ENCODE peak calls at places on chromosomes 3 and 15, in eight cellular contexts. K is heart right ventricle; Y is mesendoderm; W is left lung; C is IMR-90; O is AG04450; T is tibial nerve; L is effector memory CD4-positive, alpha-beta T cell. P is an unnamed sample.

GRCh38 chr3:39226106-39226741 is 33.8 kb upstream of the XIRP1 start:
- DNase-seq in O (no peak), Y (no peak), L (no peak), K (no peak), T (no peak), C (no peak), W (no peak), P (no peak)

GRCh38 chr3:133130168-133130567 is 92.0 kb downstream of the TMEM108 start:
- DNase-seq in L (no peak), K (no peak), T (no peak), O (no peak), W (no peak), Y (no peak), C (peak; percentile 48), P (no peak)

GRCh38 chr3:139578783-139579182 is 39.2 kb upstream of the RBP1 start:
- DNase-seq in O (no peak), K (no peak), C (no peak), Y (no peak), L (no peak), T (no peak), W (no peak), P (no peak)

GRCh38 chr3:41053220-41053619 is 146.1 kb upstream of the CTNNB1 start:
- DNase-seq in Y (no peak), K (no peak), O (no peak), C (no peak), L (no peak), W (no peak), T (no peak), P (no peak)

GRCh38 chr3:124246949-124247348 is 255.0 kb upstream of the ROPN1 start:
- DNase-seq in C (peak; percentile 25), K (no peak), Y (no peak), T (no peak), L (no peak), W (no peak), O (no peak), P (no peak)

GRCh38 chr15:45648521-45649200 is 13.8 kb downstream of the SQOR start:
- DNase-seq in T (no peak), C (peak; percentile 86), Y (no peak), L (no peak), W (no peak), K (no peak), O (no peak), P (no peak)

GRCh38 chr15:97521894-97522293 is 438.6 kb upstream of the ARRDC4 start:
- DNase-seq in K (peak; percentile 80), L (no peak), W (no peak), C (no peak), T (no peak), Y (no peak), O (no peak), P (no peak)

GRCh38 chr3:111128884-111129283 is 57.3 kb downstream of the NECTIN3 start:
- DNase-seq in W (no peak), O (no peak), L (no peak), K (no peak), T (no peak), Y (peak; percentile 82), C (peak; percentile 48), P (no peak)

GRCh38 chr15:47402829-47403228 is 314.5 kb upstream of the SEMA6D start:
- DNase-seq in K (no peak), L (no peak), C (no peak), Y (no peak), O (no peak), W (no peak), T (no peak), P (no peak)

GRCh38 chr3:133874344-133874743 is 21.3 kb downstream of the RAB6B start:
- DNase-seq in K (no peak), Y (no peak), C (peak; percentile 10), T (no peak), O (no peak), W (no peak), L (no peak), P (no peak)

GRCh38 chr3:18425641-18426403 is 683 bp upstream of the SATB1 start:
- DNase-seq in K (peak; percentile 51), T (no peak), L (peak; percentile 73), O (no peak), Y (peak; percentile 68), C (no peak), W (peak; percentile 92), P (peak; percentile 65)

GRCh38 chr3:18124501-18124900 is 300.6 kb downstream of the SATB1 start:
- DNase-seq in L (no peak), O (peak; percentile 4), K (no peak), T (no peak), W (no peak), C (peak; percentile 67), Y (no peak), P (no peak)

GRCh38 chr3:153295906-153296305 is 133.9 kb downstream of the RAP2B start:
- DNase-seq in C (peak; percentile 77), L (no peak), O (peak; percentile 43), W (no peak), K (no peak), Y (no peak), T (no peak), P (no peak)

GRCh38 chr3:149274220-149274619 is 52.6 kb upstream of the CP start:
- DNase-seq in K (no peak), L (no peak), O (no peak), W (no peak), T (no peak), C (no peak), Y (no peak), P (no peak)

DNA sequence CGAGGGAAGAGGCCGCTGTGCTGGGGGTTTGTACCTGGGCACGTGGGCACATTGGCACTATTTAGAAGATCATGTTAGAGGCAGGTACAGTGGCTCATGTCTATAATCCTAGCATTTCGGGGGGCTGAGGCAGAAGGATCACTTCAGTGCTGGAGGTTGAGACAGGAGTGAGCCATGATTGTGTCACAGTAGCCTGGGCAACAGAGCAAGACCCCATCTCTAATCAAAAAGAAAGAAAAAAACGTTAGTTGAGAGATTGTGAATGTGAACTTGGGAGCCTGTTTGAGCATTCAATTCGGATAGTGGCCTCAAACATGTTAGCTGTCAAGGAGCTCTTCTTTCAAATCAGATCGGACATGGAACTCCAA is 36.6 kb downstream of the IDH2 start:
- DNase-seq in O (no peak), L (no peak), K (no peak), T (no peak), W (no peak), C (no peak), Y (no peak), P (no peak)
- H3K27ac ChIP-seq in O (no peak overlapping the region), L (no peak overlapping the region), K (peak overlapping the region; percentile 27), T (no peak overlapping the region), W (peak overlapping the region; percentile 96), C (no peak overlapping the region), Y (no peak overlapping the region), P (peak overlapping the region; percentile 62)

GRCh38 chr3:51568978-51569377 is 30.5 kb downstream of the RAD54L2 start:
- DNase-seq in L (no peak), O (no peak), C (peak; percentile 14), K (no peak), W (no peak), T (no peak), Y (no peak), P (no peak)
- H3K4me3 ChIP-seq in L (no peak overlapping the region), O (no peak overlapping the region), C (no peak overlapping the region), K (no peak overlapping the region), W (no peak overlapping the region), T (no peak overlapping the region), Y (no peak overlapping the region), P (no peak overlapping the region)

GRCh38 chr3:196179380-196180308 is 31.6 kb downstream of the ZDHHC19 start:
- DNase-seq in Y (peak; percentile 52), T (no peak), O (peak; percentile 36), C (peak; percentile 77), K (no peak), L (peak; percentile 63), W (peak; percentile 80), P (peak; percentile 66)
- H3K27ac ChIP-seq in Y (no peak overlapping the region), T (no peak overlapping the region), O (peak overlapping the region; percentile 57), C (no peak overlapping the region), K (no peak overlapping the region), L (peak overlapping the region; percentile 78), W (peak overlapping the region; percentile 77), P (peak overlapping the region; percentile 76)

GRCh38 chr3:29759021-29759359 is 478.1 kb downstream of the RBMS3 start:
- DNase-seq in Y (no peak), L (no peak), W (no peak), K (peak; percentile 31), C (peak; percentile 80), T (no peak), O (peak; percentile 42), P (no peak)

GRCh38 chr3:29763115-29763514 is 482.2 kb downstream of the RBMS3 start:
- DNase-seq in L (no peak), O (no peak), W (no peak), C (no peak), Y (no peak), K (no peak), T (no peak), P (no peak)

GRCh38 chr3:29759443-29760033 is 478.7 kb downstream of the RBMS3 start:
- DNase-seq in W (no peak), C (peak; percentile 21), O (no peak), K (peak; percentile 9), L (no peak), Y (no peak), T (no peak), P (no peak)

GRCh38 chr3:29764603-29765254 is 483.9 kb downstream of the RBMS3 start:
- DNase-seq in T (no peak), L (no peak), W (no peak), K (peak; percentile 74), O (peak; percentile 51), C (peak; percentile 89), Y (no peak), P (no peak)

GRCh38 chr3:29764059-29764458 is 483.2 kb downstream of the RBMS3 start:
- DNase-seq in L (no peak), C (peak; percentile 83), W (no peak), O (peak; percentile 18), K (no peak), T (no peak), Y (peak; percentile 21), P (no peak)
- H3K4me3 ChIP-seq in L (no peak overlapping the region), C (no peak overlapping the region), W (no peak overlapping the region), O (no peak overlapping the region), K (no peak overlapping the region), T (no peak overlapping the region), Y (no peak overlapping the region), P (no peak overlapping the region)

GRCh38 chr15:100043069-100043641 is 298.6 kb downstream of the ADAMTS17 start:
- DNase-seq in T (no peak), W (no peak), L (no peak), O (no peak), K (no peak), Y (no peak), C (peak; percentile 57), P (no peak)
- H3K27ac ChIP-seq in T (no peak overlapping the region), W (no peak overlapping the region), L (no peak overlapping the region), O (no peak overlapping the region), K (no peak overlapping the region), Y (no peak overlapping the region), C (no peak overlapping the region), P (no peak overlapping the region)